ENCODE peak calls at places on chromosomes 16 and 17, in five cellular contexts. U is stomach, W is heart right ventricle, O is HCT116, K is suprapubic skin. C is an unnamed sample.
A peak's percentile ranks its signal among the peaks of the same experiment; 100 is the strongest.

GRCh38 chr16:57077714-57078113 is 14.7 kb upstream of the CPNE2 start:
- DNase-seq in O (no peak), K (no peak), U (no peak), W (no peak), C (no peak)

GRCh38 chr16:60203525-60204124 is 1469.5 kb upstream of the GOT2 start:
- DNase-seq in K (no peak), O (no peak), U (no peak), W (no peak), C (no peak)

GRCh38 chr17:30950669-30951399 is 20.0 kb upstream of the RNF135 start:
- DNase-seq in O (no peak), K (no peak), W (peak; percentile 85), U (peak; percentile 60), C (no peak)

GRCh38 chr17:79183221-79184158 is 108.9 kb downstream of the ENGASE start:
- DNase-seq in O (no peak), U (no peak), W (no peak), K (no peak), C (no peak)

GRCh38 chr16:57784334-57784733 is 18.0 kb downstream of the KIFC3 start:
- DNase-seq in W (no peak), K (no peak), O (no peak), U (no peak), C (no peak)

GRCh38 chr17:30343741-30344140 is 9.9 kb upstream of the TMIGD1 start:
- DNase-seq in U (no peak), W (no peak), K (no peak), O (no peak), C (no peak)

GRCh38 chr17:19676901-19677300 is 28.4 kb downstream of the ALDH3A2 start:
- DNase-seq in W (no peak), O (no peak), U (no peak), K (no peak), C (no peak)

GRCh38 chr16:85098565-85098964 is 13.7 kb downstream of the CIBAR2 start:
- DNase-seq in W (no peak), K (no peak), U (no peak), O (no peak), C (no peak)

GRCh38 chr17:12122091-12122490 is 101.4 kb downstream of the MAP2K4 start:
- DNase-seq in K (no peak), O (no peak), W (no peak), U (no peak), C (no peak)

GRCh38 chr17:67514998-67515397 is 137.9 kb downstream of the PITPNC1 start:
- DNase-seq in W (no peak), U (no peak), O (no peak), K (no peak), C (no peak)

GRCh38 chr17:41678411-41678906 is 10.2 kb upstream of the EIF1 start:
- DNase-seq in U (no peak), W (no peak), K (no peak), O (no peak), C (no peak)

GRCh38 chr16:27698266-27698665 is 148.3 kb downstream of the KATNIP start:
- DNase-seq in O (no peak), U (no peak), W (no peak), K (peak; percentile 41), C (no peak)

GRCh38 chr17:66713533-66714042 is 121.3 kb upstream of the CACNG5 start:
- DNase-seq in K (no peak), W (no peak), O (no peak), U (no peak), C (no peak)

GRCh38 chr16:81881228-81881627 is 102.1 kb downstream of the PLCG2 start:
- DNase-seq in K (no peak), O (no peak), W (no peak), U (no peak), C (no peak)

GRCh38 chr16:839643-840408 is 39.3 kb upstream of the GNG13 start:
- DNase-seq in K (no peak), W (no peak), O (no peak), U (no peak), C (no peak)

GRCh38 chr17:74259667-74260524 is 14.1 kb upstream of the DNAI2 start:
- DNase-seq in O (no peak), K (no peak), W (no peak), U (no peak), C (no peak)

GRCh38 chr17:61144876-61145564 is 254.6 kb upstream of the TBX2 start:
- DNase-seq in K (no peak), O (no peak), W (no peak), U (no peak), C (no peak)

GRCh38 chr17:40452921-40453378 is 9.7 kb downstream of the IGFBP4 start:
- DNase-seq in U (peak; percentile 36), W (no peak), O (no peak), K (no peak), C (no peak)

GRCh38 chr16:17397499-17397891 is 73.3 kb downstream of the XYLT1 start:
- DNase-seq in O (no peak), K (no peak), U (peak; percentile 40), W (peak; percentile 32), C (peak; percentile 12)

GRCh38 chr16:22734313-22734869 is 79.6 kb upstream of the HS3ST2 start:
- DNase-seq in W (no peak), U (peak; percentile 27), O (no peak), K (no peak), C (no peak)

GRCh38 chr16:50692999-50693781 is at the start of gene NOD2:
- DNase-seq in W (no peak), O (no peak), U (peak; percentile 51), K (no peak), C (no peak)

GRCh38 chr17:48611213-48611612 is 396 bp upstream of the HOXB7 start:
- DNase-seq in O (no peak), K (no peak), W (no peak), U (no peak), C (no peak)

GRCh38 chr17:40019140-40019991 is 4.1 kb downstream of the CSF3 start:
- DNase-seq in U (no peak), O (no peak), K (no peak), W (no peak), C (no peak)

GRCh38 chr17:9937164-9937835 is 32.2 kb upstream of the RCVRN start:
- DNase-seq in K (peak; percentile 89), W (peak; percentile 51), U (no peak), O (no peak), C (no peak)

GRCh38 chr16:17947165-17947564 is 389.4 kb downstream of the NPIPA8 start:
- DNase-seq in W (no peak), K (no peak), U (no peak), O (no peak), C (no peak)

GRCh38 chr17:33233855-33234228 is 59.3 kb downstream of the ASIC2 start:
- DNase-seq in U (no peak), W (no peak), O (no peak), K (no peak), C (peak; percentile 10)

GRCh38 chr17:15917439-15918027 is 27.4 kb upstream of the ADORA2B start:
- DNase-seq in U (no peak), W (no peak), K (peak; percentile 74), O (no peak), C (no peak)

GRCh38 chr17:83034525-83034924 is 44.9 kb upstream of the METRNL start:
- DNase-seq in K (no peak), W (no peak), U (no peak), O (no peak), C (no peak)

GRCh38 chr17:33056392-33057146 is 64.9 kb downstream of the SPACA3 start:
- DNase-seq in U (no peak), W (no peak), O (no peak), K (no peak), C (no peak)

DNA sequence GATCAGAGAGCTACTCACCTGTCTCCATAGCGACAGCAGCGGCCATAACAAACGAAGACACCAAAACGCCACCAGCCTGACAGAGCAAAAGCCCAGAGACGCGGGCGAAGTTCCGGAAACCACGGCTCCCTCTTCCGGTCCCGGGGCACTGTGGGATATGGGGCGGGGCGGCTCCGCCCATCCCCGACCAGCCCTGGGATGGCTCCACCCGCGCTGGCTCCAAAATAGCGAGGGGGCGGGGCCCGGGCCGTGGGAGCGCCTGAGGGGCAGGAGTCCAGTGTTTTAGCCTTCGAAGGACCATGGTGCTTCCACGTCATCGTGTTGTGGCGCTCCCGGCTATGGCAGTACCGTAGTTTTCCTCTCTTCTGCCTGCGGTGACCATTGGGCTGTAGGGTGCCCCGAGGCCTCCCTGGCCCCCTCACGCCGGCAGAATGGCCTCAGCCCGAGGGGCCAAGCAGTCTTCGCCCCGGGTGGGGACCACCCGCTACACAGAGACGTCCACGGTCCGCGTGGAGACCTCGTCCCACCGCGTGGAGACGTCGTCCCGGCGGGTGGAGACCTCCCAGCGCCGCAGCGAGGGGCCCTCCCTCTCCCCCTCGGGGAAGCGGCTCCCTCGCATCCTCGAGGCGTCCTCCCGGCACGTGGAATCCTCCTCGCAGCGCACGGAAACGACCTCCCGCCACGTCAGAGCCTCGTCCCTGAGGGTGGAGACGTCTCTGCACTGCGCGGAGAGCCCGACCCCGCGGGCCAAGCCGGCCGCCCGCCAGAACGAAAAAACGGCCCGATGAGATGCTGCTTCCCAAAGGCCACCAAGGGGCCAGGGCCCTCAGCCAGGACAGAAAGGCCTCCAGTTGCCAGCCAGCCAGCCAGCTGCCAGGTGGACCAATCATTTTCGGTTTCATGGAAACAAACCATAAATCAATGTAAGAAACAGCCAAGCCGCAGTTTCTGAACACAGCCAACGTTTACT is at the start of the genes C17orf100 and MED31:
- DNase-seq in K (peak; percentile 97), W (peak; percentile 95), U (peak; percentile 97), O (peak; percentile 84), C (peak; percentile 91)
- H3K27ac ChIP-seq in K (peak within 1 kb of the TSS; percentile 93), W (peak within 1 kb of the TSS; percentile 93), U (peak within 1 kb of the TSS; percentile 91), O (peak within 1 kb of the TSS; percentile 82), C (peak within 1 kb of the TSS; percentile 100)

DNA sequence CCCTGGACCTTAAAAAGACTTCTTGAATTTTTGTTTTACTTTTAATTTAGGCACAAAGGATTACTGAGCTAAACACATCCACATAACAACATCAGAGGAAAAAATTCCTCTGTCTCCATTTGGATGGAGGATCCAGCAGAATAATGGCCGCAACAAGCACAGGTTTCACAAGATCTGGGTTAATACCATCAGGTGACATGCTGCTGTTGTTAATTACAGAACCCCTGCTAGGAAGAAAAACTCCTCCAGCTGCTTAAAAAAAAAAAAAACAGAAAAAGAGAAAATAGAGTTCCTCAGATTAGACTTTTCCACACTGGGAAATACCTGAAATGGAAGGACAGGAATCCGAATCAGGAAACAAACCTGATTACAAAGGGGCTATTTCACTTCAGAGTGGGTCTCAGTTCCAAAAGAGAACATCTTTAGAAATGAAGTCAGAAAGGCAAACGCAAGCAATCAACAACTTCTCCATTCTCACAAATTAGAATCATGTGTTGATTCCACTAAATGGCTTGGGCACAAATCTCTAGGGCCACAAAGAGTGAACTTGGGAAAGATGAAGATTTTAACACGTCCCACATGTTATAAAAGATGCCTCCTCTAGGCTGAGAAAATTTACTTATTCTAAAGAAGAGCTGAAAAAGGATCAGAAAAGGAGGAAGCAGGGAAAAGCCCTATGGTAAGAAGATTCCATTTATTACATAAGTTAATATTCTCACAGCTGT is 44.0 kb downstream of the SPOP start:
- DNase-seq in U (no peak), K (no peak), O (no peak), W (no peak), C (no peak)
- H3K27ac ChIP-seq in U (peak overlapping the region; percentile 47), K (peak overlapping the region; percentile 53), O (no peak overlapping the region), W (peak overlapping the region; percentile 70), C (no peak overlapping the region)

GRCh38 chr16:87725596-87726235 is 40.1 kb downstream of the KLHDC4 start:
- DNase-seq in O (no peak), K (no peak), W (no peak), U (no peak), C (no peak)
- H3K27ac ChIP-seq in O (no peak overlapping the region), K (no peak overlapping the region), W (no peak overlapping the region), U (no peak overlapping the region), C (no peak overlapping the region)

GRCh38 chr16:79164378-79164720 is 436.2 kb downstream of the MAF start:
- DNase-seq in K (no peak), W (no peak), U (no peak), O (no peak), C (no peak)
- H3K27ac ChIP-seq in K (no peak overlapping the region), W (peak overlapping the region; percentile 47), U (no peak overlapping the region), O (no peak overlapping the region), C (no peak overlapping the region)